ENCODE peak calls at places on chromosome 11, in seven cellular contexts. D is left lobe of liver; C is pancreas; X is MV-4-11; J is GM19239; Y is NCI-H446 treated with DMSO at 0.1 percent for 48 hours; E is activated CD4-positive, alpha-beta T cell treated with anti-CD3 and anti-CD28 coated beads for 4 hours. I is an unnamed sample.

GRCh38 chr11:69308936-69309799 is 15.2 kb downstream of the MYEOV start:
- DNase-seq in X (no peak), E (no peak), D (no peak), Y (no peak), J (no peak), C (no peak), I (no peak)

GRCh38 chr11:17596711-17597110 is 49.7 kb downstream of the OTOG start:
- DNase-seq in E (no peak), X (no peak), Y (no peak), C (no peak), D (peak), J (no peak), I (no peak)

GRCh38 chr11:65488273-65489058 is 10.4 kb upstream of the MALAT1 start:
- DNase-seq in J (no peak), X (no peak), C (no peak), E (no peak), D (no peak), Y (no peak), I (no peak)

GRCh38 chr11:102494216-102494615 is 36.3 kb downstream of the MMP7 start:
- DNase-seq in D (no peak), C (no peak), E (no peak), J (no peak), X (no peak), Y (no peak), I (no peak)

GRCh38 chr11:15636520-15637065 is 521.9 kb downstream of the INSC start:
- DNase-seq in E (no peak), C (no peak), X (peak), D (no peak), J (no peak), Y (no peak), I (no peak)

GRCh38 chr11:104665631-104666030 is 232.6 kb downstream of the CASP12 start:
- DNase-seq in D (no peak), E (no peak), X (peak), C (no peak), Y (no peak), J (no peak), I (no peak)

GRCh38 chr11:117820071-117820470 is 4.5 kb downstream of the FXYD2 start:
- DNase-seq in Y (no peak), C (no peak), X (no peak), E (no peak), J (no peak), D (no peak), I (no peak)

GRCh38 chr11:126140932-126141291 is 70.5 kb downstream of the RPUSD4 start:
- DNase-seq in Y (peak), C (no peak), D (peak), E (no peak), X (no peak), J (no peak), I (no peak)

GRCh38 chr11:106770489-106771100 is 247.7 kb downstream of the GUCY1A2 start:
- DNase-seq in X (no peak), J (no peak), E (no peak), D (no peak), Y (no peak), C (no peak), I (no peak)

GRCh38 chr11:115720537-115721308 is 216.5 kb upstream of the CADM1 start:
- DNase-seq in D (no peak), C (no peak), E (no peak), X (peak), Y (no peak), J (no peak), I (no peak)

GRCh38 chr11:55969845-55970244 is at the start of gene OR10AG1:
- DNase-seq in J (no peak), E (no peak), C (no peak), D (no peak), Y (no peak), X (no peak), I (no peak)

GRCh38 chr11:117230286-117230961 is 1.4 kb downstream of the PCSK7 start:
- DNase-seq in E (peak), X (peak), Y (no peak), D (no peak), C (no peak), J (peak), I (no peak)

GRCh38 chr11:59262419-59262818 is 49.7 kb upstream of the MPEG1 start:
- DNase-seq in J (no peak), C (no peak), E (no peak), D (no peak), Y (no peak), X (no peak), I (no peak)

GRCh38 chr11:117597083-117597482 is 199.9 kb downstream of the DSCAML1 start:
- DNase-seq in D (no peak), X (no peak), J (peak), E (no peak), Y (no peak), C (no peak), I (no peak)

GRCh38 chr11:11513438-11513837 is 108.4 kb downstream of the GALNT18 start:
- DNase-seq in Y (no peak), X (peak), E (no peak), J (no peak), D (no peak), C (no peak), I (no peak)

GRCh38 chr11:46291441-46292143 is 14.1 kb downstream of the CREB3L1 start:
- DNase-seq in J (no peak), C (no peak), E (no peak), D (no peak), Y (no peak), X (no peak), I (no peak)

GRCh38 chr11:131618203-131618602 is 247.8 kb downstream of the NTM start:
- DNase-seq in D (no peak), Y (no peak), E (no peak), J (no peak), X (peak), C (no peak), I (no peak)

GRCh38 chr11:82305123-82305522 is 428.5 kb downstream of the FAM181B start:
- DNase-seq in D (no peak), Y (no peak), E (no peak), X (no peak), J (no peak), C (no peak), I (no peak)

GRCh38 chr11:4511846-4512245 is 29.4 kb downstream of the OR52K1 start:
- DNase-seq in X (no peak), C (no peak), E (no peak), J (no peak), Y (no peak), D (no peak), I (no peak)

GRCh38 chr11:45252877-45253276 is 33.3 kb downstream of the SYT13 start:
- DNase-seq in Y (no peak), E (no peak), C (no peak), X (no peak), J (no peak), D (no peak), I (no peak)

GRCh38 chr11:69296890-69297224 is 2.9 kb downstream of the MYEOV start:
- DNase-seq in D (no peak), Y (no peak), X (no peak), J (peak), E (no peak), C (no peak), I (no peak)

GRCh38 chr11:60788401-60789110 is 3.4 kb downstream of the MS4A10 start:
- DNase-seq in D (no peak), E (no peak), Y (peak), X (no peak), C (no peak), J (no peak), I (peak)

GRCh38 chr11:19920982-19921381 is 208.3 kb downstream of the NAV2 start:
- DNase-seq in J (no peak), D (no peak), X (no peak), Y (no peak), E (no peak), C (no peak), I (no peak)